ENCODE peak calls at places on chromosomes 11 and 22, in eight cellular contexts. O, Q, P, R, G, X, F and A are unnamed samples.

GRCh38 chr11:97019305-97019704 is 629.5 kb downstream of the JRKL start:
- DNase-seq in O (no peak), Q (no peak), P (no peak), R (no peak), G (no peak), X (no peak), F (no peak), A (no peak)

GRCh38 chr11:70002433-70002832 is 75.7 kb upstream of the ANO1 start:
- DNase-seq in O (no peak), Q (no peak), P (no peak), R (peak; percentile 95), G (no peak), X (no peak), F (no peak), A (no peak)

GRCh38 chr11:69108030-69108429 is 47.7 kb upstream of the SMIM38 start:
- DNase-seq in O (no peak), Q (no peak), P (no peak), R (no peak), G (no peak), X (no peak), F (no peak), A (no peak)

GRCh38 chr11:8760896-8761295 is 78.3 kb downstream of the RPL27A start:
- DNase-seq in O (no peak), Q (no peak), P (peak; percentile 20), R (peak; percentile 67), G (no peak), X (no peak), F (no peak), A (no peak)

GRCh38 chr22:48379371-48379770 is 1448.3 kb downstream of the BRD1 start:
- DNase-seq in O (no peak), Q (no peak), P (no peak), R (no peak), G (no peak), X (no peak), F (no peak), A (no peak)

GRCh38 chr11:111512296-111513239 is at the start of gene BTG4:
- DNase-seq in O (no peak), Q (no peak), P (peak; percentile 56), R (no peak), G (no peak), X (peak; percentile 39), F (peak; percentile 8), A (no peak)

GRCh38 chr11:120307476-120307875 is 17.6 kb upstream of the TLCD5 start:
- DNase-seq in O (no peak), Q (no peak), P (no peak), R (no peak), G (no peak), X (no peak), F (no peak), A (no peak)

GRCh38 chr11:130476200-130476921 is 27.9 kb downstream of the ADAMTS15 start:
- DNase-seq in O (no peak), Q (peak; percentile 42), P (no peak), R (no peak), G (peak; percentile 4), X (no peak), F (no peak), A (no peak)

GRCh38 chr22:50700387-50701075 is 27.9 kb downstream of the SHANK3 start:
- DNase-seq in O (peak; percentile 44), Q (no peak), P (no peak), R (no peak), G (no peak), X (no peak), F (no peak), A (no peak)